ENCODE peak calls at places on chromosomes 11 and 22, in ten cellular contexts. E is activated CD8-positive, alpha-beta memory T cell treated with anti-CD3 and anti-CD28 coated beads, Interleukin-2, amount 10 ng/mL, durations not matched to agents 7 days and 5 days; B is effector CD4-positive, alpha-beta T cell; X is T-cell; Z is HAP-1; O is choroid plexus epithelial cell; T is thoracic aorta; W is AG10803; U is NCI-H2081; C is H9. H is an unnamed sample.

GRCh38 chr22:29269230-29269604 is 1.1 kb downstream of the EWSR1 start:
- DNase-seq in E (no peak), B (no peak), X (no peak), Z (no peak), O (peak; percentile 21), T (no peak), W (no peak), U (no peak), C (no peak), H (no peak)

GRCh38 chr11:10267821-10268220 is 26.2 kb downstream of the SBF2 start:
- DNase-seq in E (no peak), B (no peak), X (no peak), Z (no peak), O (peak; percentile 38), T (no peak), W (peak; percentile 72), U (no peak), C (no peak), H (no peak)

GRCh38 chr11:94785509-94785908 is 17.4 kb downstream of the AMOTL1 start:
- DNase-seq in E (no peak), B (no peak), X (no peak), Z (no peak), O (no peak), T (no peak), W (no peak), U (no peak), C (no peak), H (no peak)

GRCh38 chr22:32795214-32795596 is 6.3 kb upstream of the TIMP3 start:
- DNase-seq in E (no peak), B (no peak), X (no peak), Z (no peak), O (no peak), T (no peak), W (no peak), U (no peak), C (no peak), H (no peak)

GRCh38 chr11:131537196-131537595 is 166.8 kb downstream of the NTM start:
- DNase-seq in E (no peak), B (no peak), X (no peak), Z (no peak), O (no peak), T (no peak), W (no peak), U (peak; percentile 5), C (no peak), H (no peak)

GRCh38 chr22:24011735-24012068 is 598 bp downstream of the CABIN1 start:
- DNase-seq in E (no peak), B (no peak), X (no peak), Z (no peak), O (peak; percentile 13), T (no peak), W (no peak), U (peak; percentile 27), C (no peak), H (no peak)

GRCh38 chr11:107752954-107753822 is 41.3 kb upstream of the SLN start:
- DNase-seq in E (no peak), B (no peak), X (no peak), Z (no peak), O (no peak), T (no peak), W (peak; percentile 12), U (no peak), C (no peak), H (no peak)

GRCh38 chr22:41256254-41256897 is 15.6 kb upstream of the CHADL start:
- DNase-seq in E (no peak), B (no peak), X (no peak), Z (no peak), O (peak; percentile 90), T (no peak), W (peak; percentile 55), U (no peak), C (no peak), H (no peak)

GRCh38 chr11:44315947-44316387 is 6.0 kb upstream of the ALX4 start:
- DNase-seq in E (no peak), B (no peak), X (no peak), Z (no peak), O (no peak), T (no peak), W (peak; percentile 27), U (peak; percentile 24), C (no peak), H (peak; percentile 17)

GRCh38 chr22:42901790-42902508 is 44.9 kb upstream of the ARFGAP3 start:
- DNase-seq in E (no peak), B (no peak), X (no peak), Z (no peak), O (no peak), T (no peak), W (no peak), U (no peak), C (no peak), H (no peak)

GRCh38 chr11:118842369-118842768 is 41.3 kb upstream of the CXCR5 start:
- DNase-seq in E (no peak), B (no peak), X (no peak), Z (no peak), O (peak; percentile 52), T (no peak), W (no peak), U (no peak), C (no peak), H (no peak)

GRCh38 chr11:95363710-95364109 is 132.7 kb upstream of the SESN3 start:
- DNase-seq in E (no peak), B (no peak), X (no peak), Z (no peak), O (no peak), T (no peak), W (no peak), U (peak; percentile 42), C (peak; percentile 71), H (peak; percentile 66)